ENCODE peak calls at places on chromosomes 4 and X, in six cellular contexts. P, Q, K, R, I and A are unnamed samples.

GRCh38 chrX:123450217-123450616 is 266.1 kb downstream of the GRIA3 start:
- DNase-seq in I (no peak), K (no peak), P (no peak), Q (no peak), R (peak), A (no peak)

GRCh38 chrX:124212622-124213021 is 119.8 kb upstream of the TEX13D start:
- DNase-seq in K (no peak), Q (peak), I (no peak), P (no peak), R (no peak), A (no peak)

GRCh38 chrX:41518841-41519220 is 71.7 kb downstream of the NYX start:
- DNase-seq in P (no peak), Q (no peak), R (no peak), I (no peak), K (no peak), A (no peak)

GRCh38 chr4:139501117-139501516 is 47.2 kb downstream of the RAB33B start:
- DNase-seq in P (no peak), Q (no peak), K (no peak), I (no peak), R (no peak), A (no peak)

GRCh38 chr4:10077492-10078335 is 38.9 kb downstream of the WDR1 start:
- DNase-seq in P (no peak), R (no peak), I (no peak), K (no peak), Q (no peak), A (no peak)

GRCh38 chrX:43676960-43677582 is 21.0 kb downstream of the MAOA start:
- DNase-seq in R (no peak), I (no peak), K (no peak), Q (no peak), P (no peak), A (no peak)

GRCh38 chr4:93897559-93897958 is 69.0 kb downstream of the ATOH1 start:
- DNase-seq in R (peak), K (no peak), P (no peak), Q (no peak), I (no peak), A (no peak)

GRCh38 chrX:41406211-41406610 is 40.9 kb upstream of the NYX start:
- DNase-seq in K (peak), I (no peak), R (no peak), Q (no peak), P (no peak), A (no peak)

GRCh38 chr4:2843023-2843908 is at the start of gene ADD1:
- DNase-seq in Q (peak), I (peak), P (peak), K (peak), R (peak), A (peak)

GRCh38 chr4:49000806-49001205 is 14.7 kb downstream of the CWH43 start:
- DNase-seq in I (no peak), K (no peak), P (no peak), R (no peak), Q (no peak), A (no peak)

GRCh38 chr4:145847764-145848163 is 90.9 kb downstream of the ZNF827 start:
- DNase-seq in R (no peak), P (no peak), I (no peak), K (no peak), Q (no peak), A (no peak)

GRCh38 chr4:24330198-24330972 is 254.0 kb downstream of the DHX15 start:
- DNase-seq in I (no peak), K (peak), Q (no peak), P (no peak), R (no peak), A (no peak)

GRCh38 chrX:21883258-21883657 is 27.5 kb downstream of the YY2 start:
- DNase-seq in P (no peak), I (no peak), K (no peak), Q (no peak), R (peak), A (no peak)

GRCh38 chr4:64967286-64967685 is 558.0 kb upstream of the TECRL start:
- DNase-seq in P (no peak), K (no peak), I (no peak), Q (no peak), R (no peak), A (no peak)

GRCh38 chrX:54811301-54811885 is 3.8 kb downstream of the MAGED2 start:
- DNase-seq in I (no peak), R (no peak), P (no peak), K (no peak), Q (no peak), A (no peak)

GRCh38 chr4:53744446-53745160 is 153.3 kb upstream of the LNX1 start:
- DNase-seq in I (no peak), K (no peak), P (no peak), R (no peak), Q (no peak), A (no peak)

GRCh38 chr4:67393699-67394281 is 151.5 kb downstream of the CENPC start:
- DNase-seq in I (no peak), K (no peak), P (no peak), R (peak), Q (peak), A (no peak)

GRCh38 chrX:37684426-37684825 is 1.2 kb upstream of the XK start:
- DNase-seq in Q (no peak), P (no peak), K (no peak), R (no peak), I (no peak), A (no peak)

GRCh38 chrX:13283968-13284914 is 35.6 kb downstream of the ATXN3L start:
- DNase-seq in Q (no peak), P (no peak), R (no peak), K (peak), I (no peak), A (no peak)

GRCh38 chr4:162274354-162274753 is 110.6 kb upstream of the FSTL5 start:
- DNase-seq in R (peak), I (no peak), Q (no peak), K (no peak), P (no peak), A (peak)

GRCh38 chrX:37453821-37454220 is 104.7 kb downstream of the PRRG1 start:
- DNase-seq in R (no peak), Q (no peak), P (no peak), I (no peak), K (no peak), A (no peak)

GRCh38 chr4:1910643-1911042 is 39.5 kb downstream of the NSD2 start:
- DNase-seq in K (peak), P (no peak), Q (no peak), I (no peak), R (peak), A (no peak)

GRCh38 chrX:155005190-155005589 is 17.3 kb downstream of the F8 start:
- DNase-seq in I (no peak), P (no peak), R (no peak), K (no peak), Q (no peak), A (no peak)

GRCh38 chr4:112127736-112128322 is 17.4 kb upstream of the FAM241A start:
- DNase-seq in K (no peak), P (no peak), R (no peak), I (no peak), Q (peak), A (no peak)

GRCh38 chrX:108230562-108230961 is 139.0 kb downstream of the ATG4A start:
- DNase-seq in K (no peak), Q (no peak), P (no peak), I (no peak), R (no peak), A (no peak)

GRCh38 chr4:108619372-108620100 is 840 bp upstream of the RPL34 start:
- DNase-seq in I (peak), P (no peak), Q (peak), R (peak), K (no peak), A (no peak)

GRCh38 chr4:142960867-142961644 is 115.0 kb upstream of the INPP4B start:
- DNase-seq in I (no peak), K (no peak), R (no peak), P (no peak), Q (no peak), A (no peak)

GRCh38 chr4:118865091-118865708 is 23.5 kb upstream of the SYNPO2 start:
- DNase-seq in R (peak), Q (peak), K (peak), I (no peak), P (no peak), A (no peak)

GRCh38 chr4:23333946-23334878 is 555.6 kb downstream of the PPARGC1A start:
- DNase-seq in R (peak), Q (peak), P (no peak), K (peak), I (no peak), A (peak)

GRCh38 chrX:12118134-12118533 is 20.1 kb upstream of the FRMPD4 start:
- DNase-seq in P (no peak), Q (no peak), K (no peak), R (no peak), I (no peak), A (no peak)